ENCODE peak calls at places on chromosomes 13 and 19, in eight cellular contexts. R is endodermal cell, Q is lower lobe of right lung, W is right lobe of liver, T is body of pancreas, U is uterus, J is heart right ventricle, E is colonic mucosa. H is an unnamed sample.
A peak's percentile ranks its signal among the peaks of the same experiment; 100 is the strongest.

GRCh38 chr19:33375156-33375744 is 1.7 kb downstream of the CEBPG start:
- DNase-seq in E (no peak), U (no peak), W (no peak), R (no peak), J (no peak), T (no peak), Q (no peak), H (no peak)

GRCh38 chr13:110123041-110123809 is 183.7 kb downstream of the COL4A1 start:
- DNase-seq in W (no peak), U (no peak), T (no peak), J (no peak), R (peak; percentile 44), E (no peak), Q (no peak), H (peak; percentile 78)

GRCh38 chr19:40223135-40223822 is 3.2 kb downstream of the CCNP start:
- DNase-seq in U (no peak), J (no peak), W (no peak), T (no peak), E (peak; percentile 76), R (peak; percentile 95), Q (no peak), H (no peak)

GRCh38 chr19:7483720-7484201 is 5.1 kb downstream of the PEX11G start:
- DNase-seq in W (no peak), E (peak; percentile 40), Q (no peak), R (no peak), J (no peak), U (no peak), T (no peak), H (no peak)

GRCh38 chr13:110258876-110259631 is 47.9 kb downstream of the COL4A1 start:
- DNase-seq in E (no peak), T (no peak), U (no peak), Q (no peak), J (no peak), W (no peak), R (peak; percentile 17), H (no peak)

GRCh38 chr19:35720163-35720524 is 2.3 kb downstream of the KMT2B start:
- DNase-seq in T (no peak), Q (no peak), U (no peak), J (no peak), W (no peak), R (no peak), E (no peak), H (no peak)

GRCh38 chr13:110605132-110605531 is 10.2 kb upstream of the NAXD start:
- DNase-seq in J (no peak), R (no peak), W (no peak), U (no peak), E (no peak), Q (no peak), T (no peak), H (no peak)

GRCh38 chr19:58386166-58386575 is 898 bp upstream of the RPS5 start:
- DNase-seq in W (no peak), E (no peak), U (no peak), Q (no peak), T (no peak), R (no peak), J (no peak), H (no peak)

GRCh38 chr13:74210693-74211393 is 76.6 kb upstream of the KLF12 start:
- DNase-seq in T (peak; percentile 18), E (no peak), U (no peak), R (no peak), J (no peak), W (no peak), Q (no peak), H (peak; percentile 94)

GRCh38 chr19:45172173-45172572 is 5.9 kb downstream of the TRAPPC6A start:
- DNase-seq in J (no peak), U (no peak), E (no peak), Q (no peak), T (no peak), R (no peak), W (no peak), H (no peak)

GRCh38 chr19:16325671-16326400 is 1.2 kb downstream of the KLF2 start:
- DNase-seq in T (no peak), Q (peak; percentile 74), R (peak; percentile 92), W (peak; percentile 69), U (peak; percentile 60), E (peak; percentile 64), J (peak; percentile 55), H (no peak)

GRCh38 chr19:47633996-47634395 is 25.1 kb downstream of the BICRA start:
- DNase-seq in J (no peak), U (no peak), E (no peak), W (no peak), Q (no peak), R (no peak), T (no peak), H (no peak)

GRCh38 chr13:26037302-26037701 is 14.5 kb downstream of the SHISA2 start:
- DNase-seq in J (no peak), T (no peak), W (no peak), U (no peak), E (peak; percentile 20), R (peak; percentile 94), Q (no peak), H (no peak)

DNA sequence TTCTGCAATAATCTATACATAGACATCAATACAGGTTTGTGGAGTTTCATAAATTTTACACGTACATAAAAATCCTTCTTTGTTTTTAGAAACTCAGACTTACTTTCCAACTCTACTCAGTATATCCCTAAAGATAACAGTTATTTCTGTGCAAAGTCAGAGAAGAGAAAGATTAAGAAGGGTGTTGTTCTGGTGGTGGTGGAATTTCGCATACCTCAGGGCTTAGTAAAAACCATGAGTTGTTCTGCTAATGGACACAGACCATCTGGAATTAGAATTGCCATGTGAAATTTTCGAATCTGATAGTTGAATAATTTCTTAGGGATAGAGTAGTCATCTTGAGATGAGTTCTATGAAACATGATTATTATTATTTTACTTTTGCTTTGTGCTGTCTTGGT is 102.7 kb downstream of the ZAR1L start:
- DNase-seq in T (no peak), R (no peak), W (no peak), U (no peak), Q (no peak), J (no peak), E (no peak), H (peak; percentile 79)
- TF ChIP-seq CTCF in T (no peak), R (no peak), W (no peak), U (no peak), Q (no peak), J (no peak), E (no peak), H (no peak)

DNA sequence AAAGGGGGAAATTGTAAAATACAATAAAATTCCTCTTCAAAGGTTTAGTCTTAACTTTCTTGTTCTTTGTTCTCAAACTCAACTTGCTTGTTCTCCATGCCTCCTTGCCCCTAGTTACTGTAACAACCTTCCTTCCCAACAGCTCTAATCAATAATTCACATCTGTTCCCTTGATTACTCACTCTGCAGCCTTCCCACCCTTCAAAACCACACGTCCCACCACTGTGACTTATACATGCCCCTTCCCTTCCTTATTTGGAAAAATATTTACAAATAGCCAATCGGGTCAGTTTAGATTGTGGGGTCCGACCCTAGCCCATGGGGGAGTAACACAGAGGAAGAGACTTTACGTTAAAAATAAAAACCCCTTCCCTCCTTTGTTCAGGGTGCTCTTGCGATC is 622 bp upstream of the ZNF93 start:
- DNase-seq in Q (no peak), T (no peak), R (no peak), U (no peak), W (no peak), E (no peak), J (no peak), H (peak; percentile 79)
- H3K4me3 ChIP-seq in Q (peak overlapping the region; percentile 76), T (peak overlapping the region; percentile 13), R (peak overlapping the region; percentile 92), U (peak overlapping the region; percentile 70), W (peak overlapping the region; percentile 46), E (peak overlapping the region; percentile 69), J (peak overlapping the region; percentile 13), H (peak overlapping the region; percentile 78)

GRCh38 chr13:99608345-99608744 is 107.1 kb downstream of the TM9SF2 start:
- DNase-seq in Q (no peak), R (no peak), U (no peak), E (no peak), J (no peak), T (no peak), W (no peak), H (no peak)

GRCh38 chr13:99601535-99601934 is 100.3 kb downstream of the TM9SF2 start:
- DNase-seq in J (no peak), U (no peak), Q (no peak), E (no peak), T (no peak), W (no peak), R (no peak), H (no peak)

GRCh38 chr13:99604636-99605035 is 103.4 kb downstream of the TM9SF2 start:
- DNase-seq in U (no peak), R (no peak), W (no peak), Q (no peak), T (no peak), J (no peak), E (no peak), H (no peak)

GRCh38 chr13:99606322-99607089 is 105.2 kb downstream of the TM9SF2 start:
- DNase-seq in Q (peak; percentile 92), J (peak; percentile 94), U (peak; percentile 88), R (peak; percentile 98), E (peak; percentile 96), T (peak; percentile 91), W (peak; percentile 98), H (peak; percentile 82)

DNA sequence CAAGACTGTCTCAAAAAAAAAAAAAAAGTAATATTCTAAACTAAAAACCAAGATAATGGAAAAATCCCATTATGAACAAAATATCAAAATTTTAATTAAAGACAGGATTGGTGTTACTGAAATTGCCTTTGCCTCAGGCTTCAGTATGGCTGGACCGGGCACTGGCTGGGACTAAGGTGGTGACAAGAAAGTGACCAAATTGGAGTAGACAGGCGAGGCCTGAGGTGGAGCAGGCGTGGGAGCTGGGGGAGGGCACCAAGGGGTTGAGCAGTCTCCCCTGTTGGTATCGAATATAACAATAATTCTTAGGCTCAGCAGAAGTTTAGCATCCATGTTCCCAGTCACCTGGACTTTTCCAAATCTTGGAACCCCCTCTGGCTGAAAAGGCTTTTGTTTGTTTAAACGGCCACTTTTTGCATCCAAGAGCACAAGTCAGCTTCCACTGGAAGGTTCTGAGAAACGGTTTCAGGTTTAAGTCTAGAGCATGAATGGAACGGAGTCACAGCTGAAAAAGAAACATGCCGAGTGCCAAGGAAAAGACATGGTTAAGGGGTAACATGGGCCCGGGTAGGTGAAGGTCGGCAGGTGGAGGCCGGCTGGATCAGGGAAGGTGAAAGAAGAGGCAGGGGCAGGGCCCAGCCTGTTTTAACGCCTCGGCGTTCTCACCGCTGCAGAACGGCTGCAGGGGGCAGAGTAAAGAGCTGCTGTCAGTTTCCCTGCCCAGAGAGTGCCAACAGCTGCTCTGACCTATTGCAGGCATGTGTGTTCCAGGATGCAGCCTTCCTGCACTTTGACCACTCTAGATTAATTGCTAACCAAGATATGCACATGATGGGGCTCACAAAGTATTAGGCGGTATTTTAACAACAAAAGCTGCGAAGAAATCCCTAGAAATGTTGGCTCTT is 104.4 kb downstream of the TM9SF2 start:
- DNase-seq in T (peak; percentile 75), Q (peak; percentile 55), U (peak; percentile 30), R (peak; percentile 84), W (peak; percentile 89), J (peak; percentile 43), E (peak; percentile 77), H (no peak)
- TF ChIP-seq CTCF in T (no peak), Q (no peak), U (no peak), R (peak; percentile 59), W (peak; percentile 9), J (peak; percentile 38), E (no peak), H (peak; percentile 13)

DNA sequence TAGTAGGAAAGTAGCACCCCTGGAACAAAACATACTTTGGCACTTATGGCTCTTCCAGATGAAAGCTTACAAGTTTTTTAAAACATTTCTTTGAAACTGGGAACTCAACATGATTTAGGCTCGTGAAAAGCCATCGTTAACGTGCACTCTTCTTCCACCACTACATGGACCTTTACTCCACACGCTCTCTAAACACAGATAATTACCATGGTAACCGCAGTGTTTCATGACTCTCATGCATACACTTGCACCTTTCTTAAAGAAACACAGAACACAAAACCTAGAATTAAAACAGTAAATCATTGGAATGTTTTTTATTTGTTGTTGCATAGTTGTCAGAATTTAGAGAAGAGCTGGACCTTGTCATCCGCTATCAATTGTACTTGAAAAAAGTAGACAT is 154.3 kb downstream of the FGF9 start:
- DNase-seq in E (peak; percentile 49), J (no peak), R (no peak), W (no peak), U (no peak), T (no peak), Q (no peak), H (no peak)
- H3K4me3 ChIP-seq in E (no peak overlapping the region), J (no peak overlapping the region), R (no peak overlapping the region), W (no peak overlapping the region), U (no peak overlapping the region), T (no peak overlapping the region), Q (no peak overlapping the region), H (no peak overlapping the region)